ENCODE peak calls at places on chromosomes 6 and 20, in eight cellular contexts. O is activated naive CD8-positive, alpha-beta T cell treated with anti-CD3 and anti-CD28 coated beads, Interleukin-2, amount 50 U/mL, for 24 hours; V is GM23248; W is Calu3; I is NCI-H1436; E is NCI-H82; S is stimulated activated naive CD4-positive, alpha-beta T cell; G is nephron progenitor cell. F is an unnamed sample.

GRCh38 chr6:165744515-165745228 is 81.6 kb upstream of the PDE10A start:
- DNase-seq in O (no peak), V (no peak), W (no peak), I (no peak), E (no peak), S (no peak), G (no peak), F (no peak)

GRCh38 chr6:53967415-53967814 is 143.8 kb upstream of the MLIP start:
- DNase-seq in O (no peak), V (no peak), W (no peak), I (no peak), E (no peak), S (no peak), G (no peak), F (no peak)

GRCh38 chr6:49522710-49523593 is 23.2 kb downstream of the GLYATL3 start:
- DNase-seq in O (no peak), V (no peak), W (no peak), I (no peak), E (no peak), S (no peak), G (no peak), F (no peak)

GRCh38 chr20:3177746-3178477 is 4.6 kb upstream of the LZTS3 start:
- DNase-seq in O (no peak), V (no peak), W (no peak), I (no peak), E (no peak), S (no peak), G (no peak), F (no peak)

GRCh38 chr20:53077373-53078205 is 105.4 kb downstream of the TSHZ2 start:
- DNase-seq in O (peak), V (peak), W (peak), I (no peak), E (no peak), S (no peak), G (no peak), F (no peak)

GRCh38 chr6:20757761-20758160 is 223.5 kb downstream of the CDKAL1 start:
- DNase-seq in O (no peak), V (peak), W (no peak), I (no peak), E (no peak), S (no peak), G (no peak), F (no peak)

GRCh38 chr6:76682842-76683241 is 610.4 kb upstream of the IMPG1 start:
- DNase-seq in O (no peak), V (peak), W (no peak), I (no peak), E (peak), S (no peak), G (no peak), F (peak)

GRCh38 chr6:124999105-124999764 is 37.0 kb downstream of the RNF217 start:
- DNase-seq in O (no peak), V (no peak), W (peak), I (no peak), E (no peak), S (no peak), G (no peak), F (peak)

GRCh38 chr6:99612551-99613397 is 6.1 kb downstream of the PRDM13 start:
- DNase-seq in O (peak), V (no peak), W (no peak), I (no peak), E (peak), S (no peak), G (no peak), F (peak)

GRCh38 chr20:24657211-24657610 is 187.8 kb downstream of the SYNDIG1 start:
- DNase-seq in O (no peak), V (peak), W (no peak), I (no peak), E (no peak), S (no peak), G (peak), F (peak)

GRCh38 chr20:16241911-16242310 is 331.3 kb downstream of the KIF16B start:
- DNase-seq in O (no peak), V (no peak), W (no peak), I (no peak), E (peak), S (no peak), G (no peak), F (no peak)

GRCh38 chr6:163314791-163315404 is 99.6 kb upstream of the QKI start:
- DNase-seq in O (no peak), V (no peak), W (no peak), I (no peak), E (no peak), S (no peak), G (no peak), F (peak)

GRCh38 chr20:961768-962167 is 40.3 kb downstream of the RSPO4 start:
- DNase-seq in O (no peak), V (no peak), W (no peak), I (no peak), E (no peak), S (no peak), G (no peak), F (no peak)

GRCh38 chr6:85364354-85364753 is 85.5 kb upstream of the NT5E start:
- DNase-seq in O (no peak), V (peak), W (peak), I (no peak), E (no peak), S (no peak), G (no peak), F (no peak)

GRCh38 chr20:13401596-13401995 is 180.5 kb downstream of the ISM1 start:
- DNase-seq in O (no peak), V (peak), W (no peak), I (no peak), E (no peak), S (no peak), G (no peak), F (no peak)

GRCh38 chr6:30568245-30568644 is 3.0 kb upstream of the ABCF1 start:
- DNase-seq in O (peak), V (no peak), W (peak), I (no peak), E (no peak), S (no peak), G (no peak), F (no peak)

F was measured in left kidney.